ENCODE peak calls at places on chromosomes 6 and 20, in four cellular contexts. Y, S, C and W are unnamed samples.

GRCh38 chr6:143337201-143337949 is 113.1 kb downstream of the ADAT2 start:
- DNase-seq in Y (peak), S (no peak), C (peak), W (no peak)

GRCh38 chr20:37987602-37988290 is 45.5 kb downstream of the TTI1 start:
- DNase-seq in Y (no peak), S (no peak), C (no peak), W (no peak)

GRCh38 chr6:149094156-149094555 is 223.4 kb upstream of the TAB2 start:
- DNase-seq in Y (no peak), S (peak), C (peak), W (no peak)

GRCh38 chr20:5822569-5822968 is 72.4 kb downstream of the SHLD1 start:
- DNase-seq in Y (no peak), S (no peak), C (no peak), W (no peak)

GRCh38 chr20:14979472-14979986 is 642.1 kb upstream of the FLRT3 start:
- DNase-seq in Y (no peak), S (no peak), C (no peak), W (peak)

GRCh38 chr6:151565940-151566339 is 72.1 kb downstream of the CCDC170 start:
- DNase-seq in Y (no peak), S (no peak), C (no peak), W (no peak)

GRCh38 chr6:55069132-55069781 is 105.1 kb upstream of the HCRTR2 start:
- DNase-seq in Y (peak), S (no peak), C (peak), W (peak)

GRCh38 chr20:35625584-35626385 is 10.2 kb downstream of the SPAG4 start:
- DNase-seq in Y (no peak), S (no peak), C (no peak), W (no peak)

GRCh38 chr6:3457710-3458605 is 1.1 kb upstream of the SLC22A23 start:
- DNase-seq in Y (no peak), S (no peak), C (no peak), W (peak)

GRCh38 chr20:18225652-18226051 is 62.7 kb upstream of the ZNF133 start:
- DNase-seq in Y (no peak), S (no peak), C (no peak), W (no peak)

GRCh38 chr6:30100585-30101422 is 12.1 kb downstream of the TRIM31 start:
- DNase-seq in Y (no peak), S (no peak), C (no peak), W (peak)

GRCh38 chr6:54068694-54069093 is 42.5 kb upstream of the MLIP start:
- DNase-seq in Y (no peak), S (no peak), C (no peak), W (no peak)

GRCh38 chr6:145012039-145012662 is 723.2 kb downstream of the EPM2A start:
- DNase-seq in Y (no peak), S (peak), C (peak), W (no peak)